ENCODE peak calls at places on chromosome 11, in eight cellular contexts. One of them, this sample, is unnamed.

GRCh38 chr11:73227571-73228211 is 9.6 kb downstream of the P2RY2 start:
- DNase-seq in CD4-positive, alpha-beta T cell: no peak
- DNase-seq in tibial nerve: no peak
- DNase-seq in BJ: no peak
- DNase-seq in kidney epithelial cell: no peak
- DNase-seq in Peyer's patch: no peak
- DNase-seq in GM12865: no peak
- DNase-seq in adrenal gland: no peak
- DNase-seq in this sample: no peak

GRCh38 chr11:110000858-110001257 is 92.3 kb upstream of the ZC3H12C start:
- DNase-seq in CD4-positive, alpha-beta T cell: no peak
- DNase-seq in tibial nerve: no peak
- DNase-seq in BJ: no peak
- DNase-seq in kidney epithelial cell: no peak
- DNase-seq in Peyer's patch: no peak
- DNase-seq in GM12865: no peak
- DNase-seq in adrenal gland: no peak
- DNase-seq in this sample: no peak

GRCh38 chr11:47448566-47449427 is at the start of gene RAPSN:
- DNase-seq in CD4-positive, alpha-beta T cell: no peak
- DNase-seq in tibial nerve: no peak
- DNase-seq in BJ: no peak
- DNase-seq in kidney epithelial cell: no peak
- DNase-seq in Peyer's patch: no peak
- DNase-seq in GM12865: no peak
- DNase-seq in adrenal gland: peak
- DNase-seq in this sample: no peak

GRCh38 chr11:112012877-112013276 is 12.3 kb upstream of the DLAT start:
- DNase-seq in CD4-positive, alpha-beta T cell: no peak
- DNase-seq in tibial nerve: no peak
- DNase-seq in BJ: no peak
- DNase-seq in kidney epithelial cell: no peak
- DNase-seq in Peyer's patch: no peak
- DNase-seq in GM12865: no peak
- DNase-seq in adrenal gland: no peak
- DNase-seq in this sample: no peak

GRCh38 chr11:115716080-115716479 is 211.9 kb upstream of the CADM1 start:
- DNase-seq in CD4-positive, alpha-beta T cell: no peak
- DNase-seq in tibial nerve: no peak
- DNase-seq in BJ: no peak
- DNase-seq in kidney epithelial cell: no peak
- DNase-seq in Peyer's patch: no peak
- DNase-seq in GM12865: no peak
- DNase-seq in adrenal gland: no peak
- DNase-seq in this sample: no peak

GRCh38 chr11:99015634-99016454 is 4.9 kb upstream of the CNTN5 start:
- DNase-seq in CD4-positive, alpha-beta T cell: no peak
- DNase-seq in tibial nerve: peak
- DNase-seq in BJ: no peak
- DNase-seq in kidney epithelial cell: no peak
- DNase-seq in Peyer's patch: no peak
- DNase-seq in GM12865: peak
- DNase-seq in adrenal gland: peak
- DNase-seq in this sample: no peak

GRCh38 chr11:62153087-62153395 is 29.2 kb downstream of the INCENP start:
- DNase-seq in CD4-positive, alpha-beta T cell: no peak
- DNase-seq in tibial nerve: no peak
- DNase-seq in BJ: no peak
- DNase-seq in kidney epithelial cell: no peak
- DNase-seq in Peyer's patch: no peak
- DNase-seq in GM12865: no peak
- DNase-seq in adrenal gland: no peak
- DNase-seq in this sample: no peak

GRCh38 chr11:69411257-69411924 is 70.1 kb upstream of the LINC01488 start:
- DNase-seq in CD4-positive, alpha-beta T cell: no peak
- DNase-seq in tibial nerve: no peak
- DNase-seq in BJ: no peak
- DNase-seq in kidney epithelial cell: no peak
- DNase-seq in Peyer's patch: no peak
- DNase-seq in GM12865: no peak
- DNase-seq in adrenal gland: no peak
- DNase-seq in this sample: no peak

GRCh38 chr11:8230921-8231847 is 32.5 kb downstream of the LMO1 start:
- DNase-seq in CD4-positive, alpha-beta T cell: no peak
- DNase-seq in tibial nerve: no peak
- DNase-seq in BJ: no peak
- DNase-seq in kidney epithelial cell: no peak
- DNase-seq in Peyer's patch: no peak
- DNase-seq in GM12865: no peak
- DNase-seq in adrenal gland: no peak
- DNase-seq in this sample: no peak

GRCh38 chr11:8231979-8232378 is 31.7 kb downstream of the LMO1 start:
- DNase-seq in CD4-positive, alpha-beta T cell: no peak
- DNase-seq in tibial nerve: no peak
- DNase-seq in BJ: no peak
- DNase-seq in kidney epithelial cell: no peak
- DNase-seq in Peyer's patch: no peak
- DNase-seq in GM12865: no peak
- DNase-seq in adrenal gland: no peak
- DNase-seq in this sample: no peak

GRCh38 chr11:8232414-8232813 is 31.3 kb downstream of the LMO1 start:
- DNase-seq in CD4-positive, alpha-beta T cell: no peak
- DNase-seq in tibial nerve: no peak
- DNase-seq in BJ: no peak
- DNase-seq in kidney epithelial cell: no peak
- DNase-seq in Peyer's patch: no peak
- DNase-seq in GM12865: no peak
- DNase-seq in adrenal gland: no peak
- DNase-seq in this sample: no peak

GRCh38 chr11:8229299-8230177 is 34.1 kb downstream of the LMO1 start:
- DNase-seq in CD4-positive, alpha-beta T cell: no peak
- DNase-seq in tibial nerve: no peak
- DNase-seq in BJ: no peak
- DNase-seq in kidney epithelial cell: no peak
- DNase-seq in Peyer's patch: no peak
- DNase-seq in GM12865: no peak
- DNase-seq in adrenal gland: peak
- DNase-seq in this sample: no peak

GRCh38 chr11:8230178-8230859 is 33.4 kb downstream of the LMO1 start:
- DNase-seq in CD4-positive, alpha-beta T cell: no peak
- DNase-seq in tibial nerve: no peak
- DNase-seq in BJ: no peak
- DNase-seq in kidney epithelial cell: no peak
- DNase-seq in Peyer's patch: no peak
- DNase-seq in GM12865: no peak
- DNase-seq in adrenal gland: no peak
- DNase-seq in this sample: no peak
- TF ChIP-seq CTCF in CD4-positive, alpha-beta T cell: no peak
- TF ChIP-seq CTCF in tibial nerve: no peak
- TF ChIP-seq CTCF in BJ: no peak
- TF ChIP-seq CTCF in kidney epithelial cell: no peak
- TF ChIP-seq CTCF in Peyer's patch: no peak
- TF ChIP-seq CTCF in GM12865: no peak
- TF ChIP-seq CTCF in adrenal gland: no peak
- TF ChIP-seq CTCF in this sample: no peak

GRCh38 chr11:102669664-102670063 is 35.9 kb downstream of the MMP27 start:
- DNase-seq in CD4-positive, alpha-beta T cell: no peak
- DNase-seq in tibial nerve: no peak
- DNase-seq in BJ: no peak
- DNase-seq in kidney epithelial cell: no peak
- DNase-seq in Peyer's patch: no peak
- DNase-seq in GM12865: peak
- DNase-seq in adrenal gland: no peak
- DNase-seq in this sample: no peak

GRCh38 chr11:102666331-102666957 is 39.1 kb downstream of the MMP27 start:
- DNase-seq in CD4-positive, alpha-beta T cell: no peak
- DNase-seq in tibial nerve: peak
- DNase-seq in BJ: no peak
- DNase-seq in kidney epithelial cell: peak
- DNase-seq in Peyer's patch: no peak
- DNase-seq in GM12865: peak
- DNase-seq in adrenal gland: peak
- DNase-seq in this sample: no peak

GRCh38 chr11:102661040-102661439 is 35.9 kb upstream of the MMP20 start:
- DNase-seq in CD4-positive, alpha-beta T cell: no peak
- DNase-seq in tibial nerve: no peak
- DNase-seq in BJ: no peak
- DNase-seq in kidney epithelial cell: no peak
- DNase-seq in Peyer's patch: no peak
- DNase-seq in GM12865: no peak
- DNase-seq in adrenal gland: no peak
- DNase-seq in this sample: no peak

GRCh38 chr11:102662607-102663006 is 37.5 kb upstream of the MMP20 start:
- DNase-seq in CD4-positive, alpha-beta T cell: no peak
- DNase-seq in tibial nerve: no peak
- DNase-seq in BJ: no peak
- DNase-seq in kidney epithelial cell: no peak
- DNase-seq in Peyer's patch: no peak
- DNase-seq in GM12865: no peak
- DNase-seq in adrenal gland: no peak
- DNase-seq in this sample: no peak

DNA sequence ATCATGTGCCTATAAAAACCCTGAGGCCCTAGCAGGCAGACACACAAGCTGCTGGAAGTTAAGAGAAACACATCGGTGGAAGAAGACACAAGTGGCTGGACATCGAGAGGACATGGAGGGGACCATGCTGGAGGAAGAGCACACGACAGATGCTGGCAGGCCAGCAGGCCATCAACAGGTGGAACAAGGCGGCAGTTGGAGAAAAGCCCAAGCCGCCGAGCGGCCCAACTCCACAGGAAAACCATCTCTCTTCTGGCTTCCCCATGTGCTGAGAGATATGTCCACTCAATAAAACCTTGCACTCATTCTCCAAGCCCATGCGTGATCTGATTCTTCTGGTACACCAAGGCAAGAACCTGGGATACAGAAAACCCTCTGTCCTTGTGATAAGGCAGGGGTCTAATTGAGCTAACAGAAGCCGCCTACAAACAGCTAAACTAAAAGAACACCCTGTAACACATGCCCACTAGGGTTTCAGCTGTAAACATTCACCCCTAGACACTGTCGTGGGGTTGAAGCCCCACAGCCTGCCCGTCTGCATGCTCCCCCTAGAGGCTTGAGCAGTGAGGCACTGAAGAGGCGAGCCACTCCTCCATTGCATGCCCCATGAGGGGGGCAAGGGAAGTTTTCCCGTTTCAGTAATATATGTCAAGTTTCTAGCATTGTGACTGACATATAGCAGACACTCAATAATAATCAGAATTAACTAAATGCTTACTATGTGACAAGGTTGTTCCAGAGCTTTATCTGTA is 39.0 kb upstream of the MMP20 start:
- DNase-seq in CD4-positive, alpha-beta T cell: no peak
- DNase-seq in tibial nerve: no peak
- DNase-seq in BJ: no peak
- DNase-seq in kidney epithelial cell: no peak
- DNase-seq in Peyer's patch: no peak
- DNase-seq in GM12865: peak
- DNase-seq in adrenal gland: no peak
- DNase-seq in this sample: no peak
- TF ChIP-seq CTCF in CD4-positive, alpha-beta T cell: no peak
- TF ChIP-seq CTCF in tibial nerve: no peak
- TF ChIP-seq CTCF in BJ: peak
- TF ChIP-seq CTCF in kidney epithelial cell: peak
- TF ChIP-seq CTCF in Peyer's patch: no peak
- TF ChIP-seq CTCF in GM12865: peak
- TF ChIP-seq CTCF in adrenal gland: no peak
- TF ChIP-seq CTCF in this sample: no peak

DNA sequence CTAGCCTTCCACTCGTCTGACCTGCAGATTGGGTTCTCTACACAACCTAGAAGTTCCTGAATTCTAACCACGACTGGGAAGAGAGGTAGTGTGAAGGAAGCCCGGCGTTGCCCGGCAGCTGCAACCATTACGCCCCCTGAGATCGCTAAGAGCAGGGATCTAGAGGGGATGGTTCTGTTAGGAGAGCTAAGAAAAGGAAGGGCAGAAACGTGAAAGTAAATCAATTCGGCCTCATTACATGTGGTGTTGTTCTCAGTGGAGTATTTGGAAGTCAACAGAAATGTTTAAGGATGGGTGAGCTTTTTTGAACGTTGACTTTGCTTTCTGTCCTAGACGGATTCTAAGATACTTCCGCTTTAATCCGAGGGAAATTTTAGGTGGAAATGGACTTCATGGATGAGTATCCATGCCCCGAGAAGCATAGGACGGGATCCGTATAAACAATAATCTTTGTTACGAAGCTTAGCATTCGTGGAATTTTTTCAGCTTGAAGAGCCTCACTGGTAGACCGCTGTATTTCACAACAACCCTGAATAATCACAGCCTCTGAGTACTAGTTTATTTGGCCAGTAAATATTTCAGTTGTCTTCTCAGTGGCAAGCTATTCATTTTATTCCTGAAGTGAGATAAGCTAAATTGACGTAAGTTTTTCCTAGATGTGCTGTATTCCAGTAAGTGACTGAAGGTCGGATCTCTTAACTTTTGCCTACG is 629 bp downstream of the ATP5MG start:
- DNase-seq in CD4-positive, alpha-beta T cell: no peak
- DNase-seq in tibial nerve: no peak
- DNase-seq in BJ: peak
- DNase-seq in kidney epithelial cell: no peak
- DNase-seq in Peyer's patch: no peak
- DNase-seq in GM12865: no peak
- DNase-seq in adrenal gland: peak
- DNase-seq in this sample: no peak
- TF ChIP-seq CTCF in CD4-positive, alpha-beta T cell: no peak
- TF ChIP-seq CTCF in tibial nerve: no peak
- TF ChIP-seq CTCF in BJ: no peak
- TF ChIP-seq CTCF in kidney epithelial cell: no peak
- TF ChIP-seq CTCF in Peyer's patch: no peak
- TF ChIP-seq CTCF in GM12865: no peak
- TF ChIP-seq CTCF in adrenal gland: no peak
- TF ChIP-seq CTCF in this sample: no peak

GRCh38 chr11:74403607-74404006 is 5.4 kb upstream of the PGM2L1 start:
- DNase-seq in CD4-positive, alpha-beta T cell: no peak
- DNase-seq in tibial nerve: no peak
- DNase-seq in BJ: no peak
- DNase-seq in kidney epithelial cell: no peak
- DNase-seq in Peyer's patch: no peak
- DNase-seq in GM12865: no peak
- DNase-seq in adrenal gland: no peak
- DNase-seq in this sample: no peak

GRCh38 chr11:74398244-74399159 is at the start of gene PGM2L1:
- DNase-seq in CD4-positive, alpha-beta T cell: peak
- DNase-seq in tibial nerve: peak
- DNase-seq in BJ: peak
- DNase-seq in kidney epithelial cell: peak
- DNase-seq in Peyer's patch: peak
- DNase-seq in GM12865: peak
- DNase-seq in adrenal gland: peak
- DNase-seq in this sample: peak

DNA sequence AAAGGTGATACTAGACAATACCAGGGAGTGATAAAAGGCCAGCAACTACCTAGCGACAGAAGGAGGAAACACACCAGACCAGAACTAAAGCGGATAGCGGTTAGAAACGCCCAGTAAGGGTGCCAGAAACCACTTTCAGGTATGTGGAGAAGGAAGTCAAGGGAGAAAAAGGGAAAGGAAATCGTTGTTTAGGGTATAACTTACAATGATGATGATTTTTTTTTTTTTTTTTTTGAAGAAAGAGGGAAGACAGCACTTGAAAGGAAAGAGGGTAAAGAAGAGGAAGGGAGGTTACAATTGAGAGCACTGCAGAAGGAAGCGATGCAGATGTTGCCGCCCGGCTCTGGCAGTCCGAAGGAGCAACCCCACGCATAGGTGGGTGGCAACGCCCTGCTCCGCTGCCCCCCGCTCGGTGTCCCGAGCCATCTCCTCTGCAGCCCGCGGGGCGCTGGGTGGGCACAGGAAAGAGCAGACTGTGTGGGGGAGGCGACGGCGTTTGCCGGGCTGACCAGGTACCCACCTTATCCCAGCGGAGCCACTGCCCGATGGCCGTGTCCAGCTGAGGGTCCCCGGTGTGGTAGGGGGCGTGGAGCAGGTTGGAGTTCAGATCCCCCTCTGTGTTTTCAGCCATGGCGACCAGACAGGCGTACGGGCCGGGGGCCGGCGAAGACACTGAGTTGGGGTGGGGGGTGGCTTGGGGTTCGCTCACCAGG is 546 bp downstream of the PGM2L1 start:
- DNase-seq in CD4-positive, alpha-beta T cell: peak
- DNase-seq in tibial nerve: no peak
- DNase-seq in BJ: no peak
- DNase-seq in kidney epithelial cell: no peak
- DNase-seq in Peyer's patch: peak
- DNase-seq in GM12865: peak
- DNase-seq in adrenal gland: no peak
- DNase-seq in this sample: no peak
- TF ChIP-seq CTCF in CD4-positive, alpha-beta T cell: peak
- TF ChIP-seq CTCF in tibial nerve: no peak
- TF ChIP-seq CTCF in BJ: peak
- TF ChIP-seq CTCF in kidney epithelial cell: no peak
- TF ChIP-seq CTCF in Peyer's patch: no peak
- TF ChIP-seq CTCF in GM12865: no peak
- TF ChIP-seq CTCF in adrenal gland: no peak
- TF ChIP-seq CTCF in this sample: no peak